ENCODE peak calls at places on chromosome 17, in eight cellular contexts. M is substantia nigra; I is fibroblast of gingiva; Z is BJ; F is sciatic nerve; V is H54; X is nucleus accumbens; B is activated gamma-delta T cell treated with anti-CD3 and anti-CD28 coated beads, Interleukin-2, amount 50 U/mL, for 16 hours. A is an unnamed sample.

GRCh38 chr17:51703364-51704341 is 443.3 kb downstream of the UTP18 start:
- DNase-seq in M (no peak), I (no peak), Z (no peak), F (peak; percentile 79), V (peak; percentile 26), X (no peak), B (no peak), A (no peak)

GRCh38 chr17:607341-608060 is 107.1 kb downstream of the VPS53 start:
- DNase-seq in M (no peak), I (no peak), Z (no peak), F (no peak), V (no peak), X (no peak), B (no peak), A (no peak)

GRCh38 chr17:29383687-29384086 is 6.5 kb upstream of the TAOK1 start:
- DNase-seq in M (no peak), I (peak; percentile 16), Z (no peak), F (no peak), V (peak; percentile 20), X (no peak), B (no peak), A (peak; percentile 60)

GRCh38 chr17:61492759-61493526 is 40.7 kb downstream of the TBX4 start:
- DNase-seq in M (no peak), I (peak; percentile 67), Z (peak; percentile 85), F (no peak), V (no peak), X (no peak), B (no peak), A (no peak)

GRCh38 chr17:32491371-32492280 is 4.8 kb downstream of the CDK5R1 start:
- DNase-seq in M (no peak), I (no peak), Z (no peak), F (no peak), V (no peak), X (no peak), B (no peak), A (no peak)

GRCh38 chr17:47905221-47905733 is 9.2 kb downstream of the SP2 start:
- DNase-seq in M (peak; percentile 69), I (peak; percentile 83), Z (peak; percentile 60), F (peak; percentile 85), V (no peak), X (peak; percentile 47), B (no peak), A (no peak)

GRCh38 chr17:57009737-57010445 is 32.0 kb downstream of the SCPEP1 start:
- DNase-seq in M (no peak), I (peak; percentile 29), Z (no peak), F (peak; percentile 65), V (peak; percentile 65), X (no peak), B (peak; percentile 27), A (peak; percentile 26)

GRCh38 chr17:82128287-82128686 is 30.3 kb upstream of the FASN start:
- DNase-seq in M (no peak), I (no peak), Z (no peak), F (no peak), V (no peak), X (no peak), B (no peak), A (no peak)

GRCh38 chr17:50130778-50131317 is 888 bp upstream of the SAMD14 start:
- DNase-seq in M (no peak), I (no peak), Z (no peak), F (no peak), V (no peak), X (no peak), B (no peak), A (no peak)

GRCh38 chr17:5870231-5870953 is 199.8 kb upstream of the WSCD1 start:
- DNase-seq in M (no peak), I (no peak), Z (no peak), F (no peak), V (no peak), X (no peak), B (no peak), A (no peak)

GRCh38 chr17:48307814-48308411 is 122.1 kb downstream of the SKAP1 start:
- DNase-seq in M (no peak), I (peak; percentile 25), Z (no peak), F (no peak), V (peak; percentile 32), X (no peak), B (peak; percentile 7), A (peak; percentile 35)

GRCh38 chr17:29645516-29646051 is 22.9 kb upstream of the CORO6 start:
- DNase-seq in M (no peak), I (peak; percentile 96), Z (peak; percentile 82), F (peak; percentile 81), V (no peak), X (no peak), B (no peak), A (no peak)

GRCh38 chr17:69485901-69486643 is 71.6 kb downstream of the MAP2K6 start:
- DNase-seq in M (no peak), I (no peak), Z (no peak), F (no peak), V (no peak), X (no peak), B (no peak), A (no peak)

GRCh38 chr17:73478768-73479424 is 165.3 kb downstream of the SDK2 start:
- DNase-seq in M (no peak), I (no peak), Z (no peak), F (no peak), V (no peak), X (no peak), B (no peak), A (no peak)

GRCh38 chr17:74860229-74860998 is 729 bp upstream of the GRIN2C start:
- DNase-seq in M (no peak), I (no peak), Z (no peak), F (no peak), V (no peak), X (no peak), B (no peak), A (no peak)

GRCh38 chr17:70053241-70054234 is 21.5 kb upstream of the KCNJ16 start:
- DNase-seq in M (no peak), I (no peak), Z (no peak), F (no peak), V (no peak), X (no peak), B (no peak), A (no peak)

GRCh38 chr17:511833-512251 is 159.2 kb upstream of the RPH3AL start:
- DNase-seq in M (no peak), I (no peak), Z (no peak), F (no peak), V (peak; percentile 37), X (no peak), B (no peak), A (no peak)

GRCh38 chr17:62778990-62779681 is 29.0 kb downstream of the MARCHF10 start:
- DNase-seq in M (no peak), I (peak; percentile 74), Z (peak; percentile 91), F (peak; percentile 53), V (peak; percentile 65), X (peak; percentile 77), B (no peak), A (peak; percentile 73)

GRCh38 chr17:50148226-50149098 is 2.0 kb downstream of the PPP1R9B start:
- DNase-seq in M (peak; percentile 65), I (peak; percentile 47), Z (no peak), F (no peak), V (no peak), X (peak; percentile 56), B (peak; percentile 61), A (no peak)

GRCh38 chr17:39929657-39930407 is 2.3 kb downstream of the LRRC3C start:
- DNase-seq in M (no peak), I (peak; percentile 85), Z (peak; percentile 72), F (no peak), V (peak; percentile 42), X (no peak), B (no peak), A (peak; percentile 88)

GRCh38 chr17:14320734-14321475 is 20.0 kb downstream of the HS3ST3B1 start:
- DNase-seq in M (no peak), I (no peak), Z (no peak), F (no peak), V (no peak), X (no peak), B (no peak), A (no peak)

GRCh38 chr17:82752371-82753200 is 721 bp downstream of the TBCD start:
- DNase-seq in M (no peak), I (no peak), Z (no peak), F (peak; percentile 69), V (peak; percentile 70), X (no peak), B (no peak), A (no peak)

GRCh38 chr17:81396722-81397313 is 1.6 kb downstream of the BAHCC1 start:
- DNase-seq in M (no peak), I (no peak), Z (no peak), F (no peak), V (no peak), X (no peak), B (no peak), A (no peak)

GRCh38 chr17:3683054-3683511 is 12.9 kb downstream of the P2RX5 start:
- DNase-seq in M (no peak), I (no peak), Z (no peak), F (no peak), V (peak; percentile 73), X (no peak), B (peak; percentile 43), A (no peak)